ENCODE peak calls at places on chromosomes 6 and 20, in seven cellular contexts. W is RWPE1; B is immature natural killer cell; J is activated CD8-positive, alpha-beta memory T cell treated with anti-CD3 and anti-CD28 coated beads, Interleukin-2, amount 50 U/mL, for 48 hours; U is hypothalamus; L is skeletal muscle cell; D is HFF-Myc. O is an unnamed sample.

GRCh38 chr6:15770347-15771143 is 107.7 kb upstream of the DTNBP1 start:
- DNase-seq in W (no peak), B (no peak), J (peak; percentile 63), U (no peak), L (no peak), D (no peak), O (no peak)

GRCh38 chr20:32681175-32682084 is 7.7 kb upstream of the C20orf203 start:
- DNase-seq in W (peak; percentile 85), B (peak; percentile 21), J (no peak), U (no peak), L (no peak), D (no peak), O (peak; percentile 51)

GRCh38 chr6:50927816-50928215 is 109.1 kb downstream of the TFAP2B start:
- DNase-seq in W (no peak), B (no peak), J (no peak), U (no peak), L (no peak), D (no peak), O (no peak)

GRCh38 chr6:137493218-137494038 is 766 bp downstream of the OLIG3 start:
- DNase-seq in W (no peak), B (peak; percentile 30), J (peak; percentile 66), U (no peak), L (no peak), D (no peak), O (no peak)

GRCh38 chr6:164008902-164009301 is 594.4 kb downstream of the QKI start:
- DNase-seq in W (no peak), B (no peak), J (no peak), U (no peak), L (no peak), D (no peak), O (no peak)

GRCh38 chr6:65728879-65729479 is 22.0 kb upstream of the EYS start:
- DNase-seq in W (no peak), B (no peak), J (no peak), U (no peak), L (no peak), D (no peak), O (no peak)

GRCh38 chr6:24252215-24252614 is 105.6 kb downstream of the DCDC2 start:
- DNase-seq in W (no peak), B (no peak), J (no peak), U (no peak), L (no peak), D (no peak), O (no peak)

GRCh38 chr20:48275737-48276342 is 490.6 kb upstream of the SULF2 start:
- DNase-seq in W (no peak), B (no peak), J (no peak), U (no peak), L (no peak), D (no peak), O (no peak)

GRCh38 chr6:87714093-87714809 is 12.2 kb upstream of the AKIRIN2 start:
- DNase-seq in W (peak; percentile 78), B (no peak), J (no peak), U (no peak), L (peak; percentile 85), D (no peak), O (peak; percentile 30)